ENCODE peak calls at places on chromosomes 1 and 21, in five cellular contexts. One of them, this sample, is unnamed.

GRCh38 chr1:193346085-193346484 is 159.7 kb upstream of the B3GALT2 start:
- DNase-seq in glutamatergic neuron: no peak
- DNase-seq in coronary artery: no peak
- DNase-seq in AG04450: no peak
- DNase-seq in PC-9: no peak
- DNase-seq in this sample: no peak

GRCh38 chr1:21126324-21126723 is 50.4 kb downstream of the EIF4G3 start:
- DNase-seq in glutamatergic neuron: no peak
- DNase-seq in coronary artery: no peak
- DNase-seq in AG04450: no peak
- DNase-seq in PC-9: peak; percentile 18
- DNase-seq in this sample: no peak

GRCh38 chr1:150528997-150529396 is 13.4 kb downstream of the FALEC start:
- DNase-seq in glutamatergic neuron: no peak
- DNase-seq in coronary artery: no peak
- DNase-seq in AG04450: peak; percentile 29
- DNase-seq in PC-9: no peak
- DNase-seq in this sample: no peak

GRCh38 chr1:25729774-25730173 is 70.2 kb upstream of the SELENON start:
- DNase-seq in glutamatergic neuron: no peak
- DNase-seq in coronary artery: no peak
- DNase-seq in AG04450: no peak
- DNase-seq in PC-9: no peak
- DNase-seq in this sample: no peak

GRCh38 chr21:45078877-45079281 is 4.5 kb downstream of the ADARB1 start:
- DNase-seq in glutamatergic neuron: no peak
- DNase-seq in coronary artery: peak; percentile 72
- DNase-seq in AG04450: peak; percentile 18
- DNase-seq in PC-9: no peak
- DNase-seq in this sample: no peak

GRCh38 chr1:48203287-48203900 is 19.1 kb upstream of the SLC5A9 start:
- DNase-seq in glutamatergic neuron: no peak
- DNase-seq in coronary artery: no peak
- DNase-seq in AG04450: no peak
- DNase-seq in PC-9: peak; percentile 5
- DNase-seq in this sample: peak; percentile 44

GRCh38 chr1:235910357-235911299 is 43.9 kb upstream of the LYST start:
- DNase-seq in glutamatergic neuron: no peak
- DNase-seq in coronary artery: no peak
- DNase-seq in AG04450: peak; percentile 65
- DNase-seq in PC-9: peak; percentile 93
- DNase-seq in this sample: no peak

GRCh38 chr1:40438391-40439015 is 11.8 kb upstream of the ZFP69B start:
- DNase-seq in glutamatergic neuron: no peak
- DNase-seq in coronary artery: no peak
- DNase-seq in AG04450: no peak
- DNase-seq in PC-9: peak; percentile 6
- DNase-seq in this sample: peak; percentile 18

GRCh38 chr1:223714849-223715709 is 2.7 kb downstream of the CAPN2 start:
- DNase-seq in glutamatergic neuron: no peak
- DNase-seq in coronary artery: no peak
- DNase-seq in AG04450: no peak
- DNase-seq in PC-9: peak; percentile 89
- DNase-seq in this sample: peak; percentile 15

GRCh38 chr1:55374801-55375616 is 159.8 kb upstream of the USP24 start:
- DNase-seq in glutamatergic neuron: no peak
- DNase-seq in coronary artery: no peak
- DNase-seq in AG04450: no peak
- DNase-seq in PC-9: no peak
- DNase-seq in this sample: no peak

GRCh38 chr1:74731399-74732052 is 1.3 kb downstream of the CRYZ start:
- DNase-seq in glutamatergic neuron: no peak
- DNase-seq in coronary artery: no peak
- DNase-seq in AG04450: no peak
- DNase-seq in PC-9: no peak
- DNase-seq in this sample: no peak

GRCh38 chr1:58755468-58755872 is 28.4 kb downstream of the JUN start:
- DNase-seq in glutamatergic neuron: no peak
- DNase-seq in coronary artery: peak; percentile 85
- DNase-seq in AG04450: peak; percentile 99
- DNase-seq in PC-9: peak; percentile 75
- DNase-seq in this sample: no peak

GRCh38 chr1:9375912-9376311 is 83.2 kb downstream of the SPSB1 start:
- DNase-seq in glutamatergic neuron: no peak
- DNase-seq in coronary artery: peak; percentile 85
- DNase-seq in AG04450: no peak
- DNase-seq in PC-9: no peak
- DNase-seq in this sample: no peak

GRCh38 chr1:246907472-246907871 is 24.3 kb downstream of the AHCTF1 start:
- DNase-seq in glutamatergic neuron: no peak
- DNase-seq in coronary artery: no peak
- DNase-seq in AG04450: peak; percentile 34
- DNase-seq in PC-9: no peak
- DNase-seq in this sample: peak; percentile 18

GRCh38 chr1:200474633-200475032 is 64.8 kb upstream of the ZNF281 start:
- DNase-seq in glutamatergic neuron: no peak
- DNase-seq in coronary artery: no peak
- DNase-seq in AG04450: no peak
- DNase-seq in PC-9: no peak
- DNase-seq in this sample: no peak

GRCh38 chr1:27258598-27258997 is 24.2 kb downstream of the WDTC1 start:
- DNase-seq in glutamatergic neuron: no peak
- DNase-seq in coronary artery: no peak
- DNase-seq in AG04450: no peak
- DNase-seq in PC-9: no peak
- DNase-seq in this sample: no peak

GRCh38 chr1:111758373-111758772 is 2.7 kb downstream of the DDX20 start:
- DNase-seq in glutamatergic neuron: no peak
- DNase-seq in coronary artery: no peak
- DNase-seq in AG04450: no peak
- DNase-seq in PC-9: no peak
- DNase-seq in this sample: no peak

GRCh38 chr1:158998781-158999161 is 10.9 kb upstream of the IFI16 start:
- DNase-seq in glutamatergic neuron: no peak
- DNase-seq in coronary artery: no peak
- DNase-seq in AG04450: peak; percentile 18
- DNase-seq in PC-9: peak; percentile 23
- DNase-seq in this sample: peak; percentile 34

GRCh38 chr1:184716158-184716557 is 38.5 kb downstream of the EDEM3 start:
- DNase-seq in glutamatergic neuron: no peak
- DNase-seq in coronary artery: no peak
- DNase-seq in AG04450: no peak
- DNase-seq in PC-9: no peak
- DNase-seq in this sample: no peak

GRCh38 chr1:3863231-3863935 is 6.1 kb downstream of the DFFB start:
- DNase-seq in glutamatergic neuron: no peak
- DNase-seq in coronary artery: no peak
- DNase-seq in AG04450: no peak
- DNase-seq in PC-9: no peak
- DNase-seq in this sample: no peak

GRCh38 chr1:110483308-110483685 is 32.3 kb downstream of the PROK1 start:
- DNase-seq in glutamatergic neuron: no peak
- DNase-seq in coronary artery: no peak
- DNase-seq in AG04450: no peak
- DNase-seq in PC-9: no peak
- DNase-seq in this sample: no peak

GRCh38 chr1:29282924-29283803 is 46.8 kb downstream of the PTPRU start:
- DNase-seq in glutamatergic neuron: peak; percentile 46
- DNase-seq in coronary artery: no peak
- DNase-seq in AG04450: no peak
- DNase-seq in PC-9: peak; percentile 50
- DNase-seq in this sample: peak; percentile 86

GRCh38 chr1:46434358-46434757 is 40.2 kb downstream of the FAAH start:
- DNase-seq in glutamatergic neuron: no peak
- DNase-seq in coronary artery: no peak
- DNase-seq in AG04450: no peak
- DNase-seq in PC-9: no peak
- DNase-seq in this sample: no peak

GRCh38 chr1:70465911-70466310 is 54.8 kb downstream of the CTH start:
- DNase-seq in glutamatergic neuron: no peak
- DNase-seq in coronary artery: no peak
- DNase-seq in AG04450: no peak
- DNase-seq in PC-9: no peak
- DNase-seq in this sample: no peak

GRCh38 chr1:221053889-221054288 is 174.6 kb downstream of the HLX start:
- DNase-seq in glutamatergic neuron: no peak
- DNase-seq in coronary artery: no peak
- DNase-seq in AG04450: no peak
- DNase-seq in PC-9: peak; percentile 45
- DNase-seq in this sample: no peak

GRCh38 chr1:24441480-24441879 is 25.9 kb downstream of the NIPAL3 start:
- DNase-seq in glutamatergic neuron: no peak
- DNase-seq in coronary artery: no peak
- DNase-seq in AG04450: no peak
- DNase-seq in PC-9: no peak
- DNase-seq in this sample: no peak

GRCh38 chr1:212651521-212651920 is 43.0 kb downstream of the ATF3 start:
- DNase-seq in glutamatergic neuron: no peak
- DNase-seq in coronary artery: no peak
- DNase-seq in AG04450: no peak
- DNase-seq in PC-9: no peak
- DNase-seq in this sample: no peak

GRCh38 chr1:202215472-202216130 is 22.0 kb downstream of the LGR6 start:
- DNase-seq in glutamatergic neuron: no peak
- DNase-seq in coronary artery: no peak
- DNase-seq in AG04450: no peak
- DNase-seq in PC-9: no peak
- DNase-seq in this sample: no peak

GRCh38 chr1:202212787-202213186 is 19.2 kb downstream of the LGR6 start:
- DNase-seq in glutamatergic neuron: no peak
- DNase-seq in coronary artery: no peak
- DNase-seq in AG04450: no peak
- DNase-seq in PC-9: no peak
- DNase-seq in this sample: no peak

GRCh38 chr1:202214089-202214843 is 20.7 kb downstream of the LGR6 start:
- DNase-seq in glutamatergic neuron: no peak
- DNase-seq in coronary artery: no peak
- DNase-seq in AG04450: no peak
- DNase-seq in PC-9: peak; percentile 53
- DNase-seq in this sample: no peak

GRCh38 chr1:202210969-202211368 is 17.4 kb downstream of the LGR6 start:
- DNase-seq in glutamatergic neuron: no peak
- DNase-seq in coronary artery: no peak
- DNase-seq in AG04450: no peak
- DNase-seq in PC-9: no peak
- DNase-seq in this sample: no peak

DNA sequence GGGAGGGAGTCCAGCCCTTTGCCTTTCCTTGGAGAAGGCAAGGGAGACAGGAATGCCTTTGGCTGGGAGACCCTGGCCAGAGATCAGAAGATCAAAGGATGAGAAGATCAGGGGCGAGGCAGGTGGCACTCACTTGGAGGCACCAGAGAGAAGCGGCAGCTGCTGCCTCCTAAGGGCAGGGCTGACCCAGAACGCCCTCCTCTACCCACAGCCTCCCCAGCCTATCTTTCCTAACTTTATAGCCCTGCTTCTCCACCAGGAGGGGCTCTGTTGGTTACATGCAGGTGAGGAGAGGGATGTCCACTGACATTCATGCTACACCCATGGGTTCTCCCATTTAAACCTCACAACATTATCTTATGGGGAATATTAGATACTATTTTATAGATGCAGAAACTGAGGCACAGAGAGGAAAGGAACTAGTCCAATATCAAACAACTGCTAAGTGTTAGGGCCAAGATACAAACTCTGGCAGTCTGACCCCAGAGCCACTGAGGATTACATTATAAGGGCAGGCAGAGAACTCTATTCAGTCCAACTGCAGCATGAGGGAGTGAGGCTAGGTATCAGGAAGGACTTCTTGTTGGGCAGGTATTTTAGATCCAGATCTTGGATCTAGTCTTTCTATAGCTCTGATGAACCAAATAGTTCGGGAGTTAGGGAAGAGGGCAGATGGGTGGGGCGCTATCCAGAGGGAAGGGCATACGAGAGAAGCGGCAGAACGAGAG is 19.9 kb downstream of the LGR6 start:
- DNase-seq in glutamatergic neuron: no peak
- DNase-seq in coronary artery: no peak
- DNase-seq in AG04450: no peak
- DNase-seq in PC-9: no peak
- DNase-seq in this sample: peak; percentile 46
- TF ChIP-seq CTCF in glutamatergic neuron: no peak
- TF ChIP-seq CTCF in coronary artery: peak; percentile 15
- TF ChIP-seq CTCF in AG04450: peak; percentile 36
- TF ChIP-seq CTCF in PC-9: peak; percentile 63
- TF ChIP-seq CTCF in this sample: no peak

GRCh38 chr1:160163612-160164011 is 12.2 kb downstream of the ATP1A4 start:
- DNase-seq in glutamatergic neuron: no peak
- DNase-seq in coronary artery: no peak
- DNase-seq in AG04450: no peak
- DNase-seq in PC-9: no peak
- DNase-seq in this sample: no peak
- TF ChIP-seq CTCF in glutamatergic neuron: no peak
- TF ChIP-seq CTCF in coronary artery: no peak
- TF ChIP-seq CTCF in AG04450: peak; percentile 3
- TF ChIP-seq CTCF in PC-9: peak; percentile 46
- TF ChIP-seq CTCF in this sample: no peak

GRCh38 chr1:207421078-207421477 is 33.0 kb upstream of the CR2 start:
- DNase-seq in glutamatergic neuron: no peak
- DNase-seq in coronary artery: no peak
- DNase-seq in AG04450: no peak
- DNase-seq in PC-9: no peak
- DNase-seq in this sample: no peak

GRCh38 chr1:207420109-207420508 is 34.0 kb upstream of the CR2 start:
- DNase-seq in glutamatergic neuron: no peak
- DNase-seq in coronary artery: no peak
- DNase-seq in AG04450: no peak
- DNase-seq in PC-9: no peak
- DNase-seq in this sample: no peak

GRCh38 chr1:207427832-207428231 is 26.3 kb upstream of the CR2 start:
- DNase-seq in glutamatergic neuron: no peak
- DNase-seq in coronary artery: no peak
- DNase-seq in AG04450: no peak
- DNase-seq in PC-9: no peak
- DNase-seq in this sample: no peak

GRCh38 chr1:207424570-207425131 is 29.5 kb upstream of the CR2 start:
- DNase-seq in glutamatergic neuron: no peak
- DNase-seq in coronary artery: no peak
- DNase-seq in AG04450: no peak
- DNase-seq in PC-9: no peak
- DNase-seq in this sample: no peak

GRCh38 chr1:207423560-207424292 is 30.4 kb upstream of the CR2 start:
- DNase-seq in glutamatergic neuron: no peak
- DNase-seq in coronary artery: no peak
- DNase-seq in AG04450: no peak
- DNase-seq in PC-9: no peak
- DNase-seq in this sample: no peak
- TF ChIP-seq CTCF in glutamatergic neuron: no peak
- TF ChIP-seq CTCF in coronary artery: no peak
- TF ChIP-seq CTCF in AG04450: no peak
- TF ChIP-seq CTCF in PC-9: no peak
- TF ChIP-seq CTCF in this sample: no peak

GRCh38 chr1:245888809-245889208 is 618.3 kb downstream of the SMYD3 start:
- DNase-seq in glutamatergic neuron: no peak
- DNase-seq in coronary artery: no peak
- DNase-seq in AG04450: no peak
- DNase-seq in PC-9: no peak
- DNase-seq in this sample: peak; percentile 33
- TF ChIP-seq CTCF in glutamatergic neuron: peak; percentile 31
- TF ChIP-seq CTCF in coronary artery: no peak
- TF ChIP-seq CTCF in AG04450: peak; percentile 32
- TF ChIP-seq CTCF in PC-9: peak; percentile 62
- TF ChIP-seq CTCF in this sample: peak; percentile 42

GRCh38 chr1:153192697-153193096 is 10.5 kb upstream of the LELP1 start:
- DNase-seq in glutamatergic neuron: peak; percentile 26
- DNase-seq in coronary artery: no peak
- DNase-seq in AG04450: no peak
- DNase-seq in PC-9: peak; percentile 24
- DNase-seq in this sample: peak; percentile 58
- TF ChIP-seq CTCF in glutamatergic neuron: no peak
- TF ChIP-seq CTCF in coronary artery: no peak
- TF ChIP-seq CTCF in AG04450: no peak
- TF ChIP-seq CTCF in PC-9: peak; percentile 84
- TF ChIP-seq CTCF in this sample: peak; percentile 31

This sample was measured in endothelial cell.